ENCODE peak calls at places on chromosome 7, in seven cellular contexts. J is SK-N-SH, F is HCT116, M is H1, K is K562, H is HepG2, A is GM12878. U is an unnamed sample.

GRCh38 chr7:130732980-130733865 is 784 bp downstream of the KLF14 start:
- DNase-seq in J (peak; percentile 84), F (peak; percentile 8), M (peak; percentile 74), K (peak; percentile 77), H (no peak), A (no peak), U (peak; percentile 43)

GRCh38 chr7:27168265-27168947 is 3.1 kb upstream of the HOXA9 start:
- DNase-seq in J (peak; percentile 55), F (no peak), M (no peak), K (no peak), H (no peak), A (no peak), U (no peak)

GRCh38 chr7:127911968-127912511 is 119.2 kb downstream of the LRRC4 start:
- DNase-seq in J (no peak), F (no peak), M (no peak), K (no peak), H (no peak), A (peak; percentile 86), U (no peak)

GRCh38 chr7:143733876-143734275 is 23.6 kb downstream of the CTAGE6 start:
- DNase-seq in J (no peak), F (no peak), M (no peak), K (peak; percentile 5), H (no peak), A (no peak), U (no peak)

GRCh38 chr7:28573059-28573553 is 160.8 kb downstream of the CREB5 start:
- DNase-seq in J (peak; percentile 65), F (no peak), M (no peak), K (no peak), H (peak; percentile 18), A (no peak), U (peak; percentile 70)

GRCh38 chr7:49631071-49631826 is 142.2 kb upstream of the VWC2 start:
- DNase-seq in J (no peak), F (no peak), M (no peak), K (no peak), H (no peak), A (no peak), U (no peak)

GRCh38 chr7:156308976-156309620 is 331.5 kb upstream of the RNF32 start:
- DNase-seq in J (no peak), F (no peak), M (no peak), K (no peak), H (no peak), A (no peak), U (no peak)

GRCh38 chr7:35504365-35504764 is 190.6 kb downstream of the HERPUD2 start:
- DNase-seq in J (no peak), F (no peak), M (no peak), K (peak; percentile 55), H (no peak), A (no peak), U (no peak)

GRCh38 chr7:107232568-107233090 is 63.8 kb downstream of the HBP1 start:
- DNase-seq in J (no peak), F (no peak), M (no peak), K (no peak), H (no peak), A (no peak), U (no peak)

GRCh38 chr7:128030999-128031681 is at the start of gene LRRC4:
- DNase-seq in J (peak; percentile 90), F (no peak), M (no peak), K (no peak), H (no peak), A (no peak), U (no peak)

GRCh38 chr7:95330194-95331003 is 6.1 kb upstream of the PON1 start:
- DNase-seq in J (no peak), F (no peak), M (no peak), K (no peak), H (no peak), A (peak; percentile 33), U (no peak)

GRCh38 chr7:94400022-94400421 is 5.3 kb downstream of the COL1A2 start:
- DNase-seq in J (no peak), F (no peak), M (no peak), K (no peak), H (no peak), A (no peak), U (no peak)

GRCh38 chr7:156907656-156908055 is 14.7 kb upstream of the LMBR1 start:
- DNase-seq in J (no peak), F (no peak), M (no peak), K (no peak), H (no peak), A (no peak), U (no peak)

GRCh38 chr7:157276731-157277562 is 59.9 kb upstream of the DNAJB6 start:
- DNase-seq in J (peak; percentile 100), F (no peak), M (peak; percentile 46), K (peak; percentile 32), H (no peak), A (no peak), U (no peak)

GRCh38 chr7:103504505-103505135 is 58.6 kb upstream of the SLC26A5 start:
- DNase-seq in J (no peak), F (no peak), M (no peak), K (peak; percentile 45), H (no peak), A (no peak), U (no peak)

GRCh38 chr7:130463553-130464434 is 23.0 kb upstream of the CEP41 start:
- DNase-seq in J (no peak), F (no peak), M (no peak), K (peak; percentile 51), H (no peak), A (no peak), U (no peak)

GRCh38 chr7:39952791-39953190 is 2.7 kb downstream of the CDK13 start:
- DNase-seq in J (no peak), F (no peak), M (no peak), K (no peak), H (no peak), A (no peak), U (no peak)

GRCh38 chr7:67618569-67619543 is 622.2 kb downstream of the TYW1 start:
- DNase-seq in J (peak; percentile 79), F (no peak), M (peak; percentile 54), K (no peak), H (no peak), A (no peak), U (no peak)

GRCh38 chr7:75617634-75618234 is 121.0 kb downstream of the HIP1 start:
- DNase-seq in J (no peak), F (no peak), M (no peak), K (no peak), H (peak; percentile 50), A (peak; percentile 40), U (peak; percentile 7)

GRCh38 chr7:55508301-55509011 is 63.8 kb downstream of the VOPP1 start:
- DNase-seq in J (no peak), F (no peak), M (no peak), K (no peak), H (peak; percentile 5), A (no peak), U (no peak)

GRCh38 chr7:51227861-51228260 is 88.7 kb downstream of the COBL start:
- DNase-seq in J (no peak), F (no peak), M (no peak), K (no peak), H (no peak), A (no peak), U (no peak)
- TF ChIP-seq JUND in J (no peak), F (no peak), M (no peak), K (no peak), H (no peak), A (no peak), U (no peak)

GRCh38 chr7:22896917-22897316 is 74.3 kb upstream of the TOMM7 start:
- DNase-seq in J (no peak), F (peak; percentile 7), M (peak; percentile 45), K (no peak), H (peak; percentile 15), A (no peak), U (no peak)
- TF ChIP-seq JUND in J (no peak), F (no peak), M (peak; percentile 83), K (peak; percentile 84), H (no peak), A (no peak), U (no peak)

GRCh38 chr7:114086491-114086905 is 167.7 kb upstream of the PPP1R3A start:
- DNase-seq in J (no peak), F (no peak), M (peak; percentile 51), K (no peak), H (no peak), A (no peak), U (peak; percentile 36)
- TF ChIP-seq JUND in J (no peak), F (no peak), M (no peak), K (no peak), H (no peak), A (no peak), U (no peak)

DNA sequence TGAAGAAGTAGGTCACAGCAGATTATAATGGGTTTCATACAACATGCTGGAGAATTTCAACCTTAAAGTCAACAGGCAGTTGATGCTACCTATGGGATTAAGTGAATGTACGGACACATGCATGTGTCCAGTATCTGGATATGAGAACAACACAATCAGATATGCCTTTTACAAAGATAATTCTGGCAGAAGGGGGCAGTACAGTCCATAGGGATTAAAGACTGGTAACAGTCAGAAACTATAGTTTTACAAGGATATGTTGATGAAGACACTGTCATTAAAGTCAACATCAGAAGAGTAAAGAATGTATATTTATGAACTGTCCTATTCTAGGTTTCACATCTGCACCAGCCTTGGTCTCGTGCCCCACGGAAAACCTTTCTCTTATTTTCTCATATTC is 41.5 kb downstream of the ANKMY2 start:
- DNase-seq in J (no peak), F (no peak), M (no peak), K (no peak), H (peak; percentile 10), A (no peak), U (peak; percentile 24)
- TF ChIP-seq JUND in J (no peak), F (no peak), M (no peak), K (no peak), H (no peak), A (no peak), U (no peak)

GRCh38 chr7:73652541-73652949 is 15.1 kb upstream of the VPS37D start:
- DNase-seq in J (no peak), F (no peak), M (no peak), K (no peak), H (no peak), A (no peak), U (no peak)
- TF ChIP-seq JUND in J (no peak), F (no peak), M (no peak), K (no peak), H (no peak), A (no peak), U (no peak)

U was measured in T47D.